ENCODE peak calls at places on chromosomes 6 and 20, in five cellular contexts. One of them, this sample, is unnamed.

GRCh38 chr6:52454556-52454955 is 34.4 kb downstream of the EFHC1 start:
- DNase-seq in PC-9: peak; percentile 27
- DNase-seq in pancreas: no peak
- DNase-seq in hepatocyte: no peak
- DNase-seq in psoas muscle: no peak
- DNase-seq in this sample: peak; percentile 39

GRCh38 chr6:44133003-44133931 is 5.9 kb downstream of the TMEM63B start:
- DNase-seq in PC-9: peak; percentile 61
- DNase-seq in pancreas: no peak
- DNase-seq in hepatocyte: peak; percentile 81
- DNase-seq in psoas muscle: peak; percentile 79
- DNase-seq in this sample: peak; percentile 52

GRCh38 chr6:70411948-70412796 is 1.1 kb upstream of the FAM135A start:
- DNase-seq in PC-9: no peak
- DNase-seq in pancreas: no peak
- DNase-seq in hepatocyte: no peak
- DNase-seq in psoas muscle: no peak
- DNase-seq in this sample: no peak

GRCh38 chr6:156582509-156582992 is 194.6 kb upstream of the ARID1B start:
- DNase-seq in PC-9: no peak
- DNase-seq in pancreas: no peak
- DNase-seq in hepatocyte: no peak
- DNase-seq in psoas muscle: no peak
- DNase-seq in this sample: no peak

GRCh38 chr20:60327971-60328660 is 369.9 kb downstream of the CDH26 start:
- DNase-seq in PC-9: no peak
- DNase-seq in pancreas: no peak
- DNase-seq in hepatocyte: no peak
- DNase-seq in psoas muscle: no peak
- DNase-seq in this sample: no peak

GRCh38 chr6:150799276-150799805 is 66.2 kb upstream of the MTHFD1L start:
- DNase-seq in PC-9: no peak
- DNase-seq in pancreas: no peak
- DNase-seq in hepatocyte: no peak
- DNase-seq in psoas muscle: no peak
- DNase-seq in this sample: no peak

GRCh38 chr6:47529734-47530133 is 52.1 kb downstream of the CD2AP start:
- DNase-seq in PC-9: no peak
- DNase-seq in pancreas: no peak
- DNase-seq in hepatocyte: no peak
- DNase-seq in psoas muscle: no peak
- DNase-seq in this sample: no peak

GRCh38 chr20:21513881-21514540 is at the start of gene NKX2-2:
- DNase-seq in PC-9: no peak
- DNase-seq in pancreas: no peak
- DNase-seq in hepatocyte: no peak
- DNase-seq in psoas muscle: peak; percentile 49
- DNase-seq in this sample: no peak

GRCh38 chr20:51797357-51798025 is 4.8 kb downstream of the SALL4 start:
- DNase-seq in PC-9: no peak
- DNase-seq in pancreas: no peak
- DNase-seq in hepatocyte: peak; percentile 25
- DNase-seq in psoas muscle: no peak
- DNase-seq in this sample: no peak

GRCh38 chr20:14142171-14142570 is 146.9 kb downstream of the MACROD2 start:
- DNase-seq in PC-9: peak; percentile 40
- DNase-seq in pancreas: peak; percentile 56
- DNase-seq in hepatocyte: peak; percentile 85
- DNase-seq in psoas muscle: no peak
- DNase-seq in this sample: peak; percentile 71

GRCh38 chr6:159935633-159936032 is 33.2 kb upstream of the IGF2R start:
- DNase-seq in PC-9: no peak
- DNase-seq in pancreas: no peak
- DNase-seq in hepatocyte: no peak
- DNase-seq in psoas muscle: no peak
- DNase-seq in this sample: peak; percentile 50

GRCh38 chr6:73076211-73076610 is 149.1 kb downstream of the KHDC1L start:
- DNase-seq in PC-9: no peak
- DNase-seq in pancreas: no peak
- DNase-seq in hepatocyte: no peak
- DNase-seq in psoas muscle: no peak
- DNase-seq in this sample: no peak

GRCh38 chr6:28224131-28225055 is 682 bp upstream of the ZSCAN9 start:
- DNase-seq in PC-9: no peak
- DNase-seq in pancreas: no peak
- DNase-seq in hepatocyte: no peak
- DNase-seq in psoas muscle: no peak
- DNase-seq in this sample: no peak

GRCh38 chr20:45300961-45301360 is 5.7 kb upstream of the RBPJL start:
- DNase-seq in PC-9: peak; percentile 30
- DNase-seq in pancreas: no peak
- DNase-seq in hepatocyte: no peak
- DNase-seq in psoas muscle: no peak
- DNase-seq in this sample: peak; percentile 28

GRCh38 chr6:139251377-139252017 is 40.3 kb downstream of the TXLNB start:
- DNase-seq in PC-9: no peak
- DNase-seq in pancreas: no peak
- DNase-seq in hepatocyte: no peak
- DNase-seq in psoas muscle: no peak
- DNase-seq in this sample: no peak

GRCh38 chr6:137451926-137452325 is 42.3 kb downstream of the OLIG3 start:
- DNase-seq in PC-9: no peak
- DNase-seq in pancreas: no peak
- DNase-seq in hepatocyte: no peak
- DNase-seq in psoas muscle: no peak
- DNase-seq in this sample: peak; percentile 7

GRCh38 chr6:73157870-73158269 is 67.4 kb downstream of the KHDC1L start:
- DNase-seq in PC-9: no peak
- DNase-seq in pancreas: no peak
- DNase-seq in hepatocyte: no peak
- DNase-seq in psoas muscle: no peak
- DNase-seq in this sample: no peak

GRCh38 chr6:11392778-11393507 is 144.6 kb upstream of the TMEM170B start:
- DNase-seq in PC-9: peak; percentile 75
- DNase-seq in pancreas: no peak
- DNase-seq in hepatocyte: peak; percentile 67
- DNase-seq in psoas muscle: no peak
- DNase-seq in this sample: peak; percentile 14

GRCh38 chr6:138509371-138509770 is 10.1 kb upstream of the NHSL1 start:
- DNase-seq in PC-9: peak; percentile 8
- DNase-seq in pancreas: peak; percentile 61
- DNase-seq in hepatocyte: peak; percentile 64
- DNase-seq in psoas muscle: no peak
- DNase-seq in this sample: peak; percentile 68

GRCh38 chr20:32483351-32484220 is 101.5 kb downstream of the NOL4L start:
- DNase-seq in PC-9: peak; percentile 86
- DNase-seq in pancreas: peak; percentile 86
- DNase-seq in hepatocyte: peak; percentile 96
- DNase-seq in psoas muscle: peak; percentile 71
- DNase-seq in this sample: peak; percentile 81

GRCh38 chr20:40513010-40513409 is 176.0 kb downstream of the MAFB start:
- DNase-seq in PC-9: no peak
- DNase-seq in pancreas: no peak
- DNase-seq in hepatocyte: no peak
- DNase-seq in psoas muscle: no peak
- DNase-seq in this sample: no peak

GRCh38 chr6:21767891-21768659 is 174.5 kb downstream of the SOX4 start:
- DNase-seq in PC-9: no peak
- DNase-seq in pancreas: no peak
- DNase-seq in hepatocyte: no peak
- DNase-seq in psoas muscle: no peak
- DNase-seq in this sample: peak; percentile 75

GRCh38 chr6:150584596-150584995 is 15.1 kb upstream of the PLEKHG1 start:
- DNase-seq in PC-9: no peak
- DNase-seq in pancreas: no peak
- DNase-seq in hepatocyte: no peak
- DNase-seq in psoas muscle: no peak
- DNase-seq in this sample: no peak

GRCh38 chr6:37209461-37210205 is 39.7 kb downstream of the PIM1 start:
- DNase-seq in PC-9: no peak
- DNase-seq in pancreas: no peak
- DNase-seq in hepatocyte: no peak
- DNase-seq in psoas muscle: no peak
- DNase-seq in this sample: no peak

GRCh38 chr6:44126320-44127149 is 717 bp downstream of the MRPL14 start:
- DNase-seq in PC-9: peak; percentile 50
- DNase-seq in pancreas: peak; percentile 55
- DNase-seq in hepatocyte: peak; percentile 77
- DNase-seq in psoas muscle: peak; percentile 82
- DNase-seq in this sample: peak; percentile 68

GRCh38 chr6:1663511-1663910 is 53.8 kb downstream of the FOXC1 start:
- DNase-seq in PC-9: no peak
- DNase-seq in pancreas: no peak
- DNase-seq in hepatocyte: no peak
- DNase-seq in psoas muscle: no peak
- DNase-seq in this sample: no peak

GRCh38 chr6:167105060-167105459 is 17.8 kb upstream of the CCR6 start:
- DNase-seq in PC-9: no peak
- DNase-seq in pancreas: no peak
- DNase-seq in hepatocyte: no peak
- DNase-seq in psoas muscle: no peak
- DNase-seq in this sample: no peak

GRCh38 chr6:30615958-30616810 is 859 bp downstream of the PPP1R10 start:
- DNase-seq in PC-9: no peak
- DNase-seq in pancreas: no peak
- DNase-seq in hepatocyte: peak; percentile 37
- DNase-seq in psoas muscle: no peak
- DNase-seq in this sample: peak; percentile 41

GRCh38 chr6:32847795-32848194 is 3.9 kb upstream of the PSMB8 start:
- DNase-seq in PC-9: no peak
- DNase-seq in pancreas: no peak
- DNase-seq in hepatocyte: no peak
- DNase-seq in psoas muscle: no peak
- DNase-seq in this sample: no peak

GRCh38 chr6:75842732-75843131 is 93.7 kb downstream of the MYO6 start:
- DNase-seq in PC-9: no peak
- DNase-seq in pancreas: no peak
- DNase-seq in hepatocyte: no peak
- DNase-seq in psoas muscle: no peak
- DNase-seq in this sample: peak; percentile 10

GRCh38 chr20:48453477-48454093 is 374.2 kb downstream of the PREX1 start:
- DNase-seq in PC-9: no peak
- DNase-seq in pancreas: no peak
- DNase-seq in hepatocyte: no peak
- DNase-seq in psoas muscle: no peak
- DNase-seq in this sample: no peak

GRCh38 chr6:37696841-37697735 is 595 bp downstream of the MDGA1 start:
- DNase-seq in PC-9: peak; percentile 23
- DNase-seq in pancreas: no peak
- DNase-seq in hepatocyte: peak; percentile 48
- DNase-seq in psoas muscle: no peak
- DNase-seq in this sample: peak; percentile 10

GRCh38 chr6:131222773-131223172 is 87.5 kb downstream of the AKAP7 start:
- DNase-seq in PC-9: no peak
- DNase-seq in pancreas: no peak
- DNase-seq in hepatocyte: no peak
- DNase-seq in psoas muscle: no peak
- DNase-seq in this sample: no peak
- H3K4me3 ChIP-seq in PC-9: no peak overlapping the region
- H3K4me3 ChIP-seq in pancreas: no peak overlapping the region
- H3K4me3 ChIP-seq in hepatocyte: no peak overlapping the region
- H3K4me3 ChIP-seq in psoas muscle: no peak overlapping the region
- H3K4me3 ChIP-seq in this sample: no peak overlapping the region

GRCh38 chr20:62363920-62364851 is 2.9 kb downstream of the LAMA5 start:
- DNase-seq in PC-9: peak; percentile 59
- DNase-seq in pancreas: peak; percentile 17
- DNase-seq in hepatocyte: peak; percentile 59
- DNase-seq in psoas muscle: peak; percentile 64
- DNase-seq in this sample: peak; percentile 68
- TF ChIP-seq CTCF in PC-9: no peak
- TF ChIP-seq CTCF in pancreas: no peak
- TF ChIP-seq CTCF in hepatocyte: no peak
- TF ChIP-seq CTCF in psoas muscle: no peak
- TF ChIP-seq CTCF in this sample: no peak

GRCh38 chr6:144664281-144664680 is 379.1 kb downstream of the UTRN start:
- DNase-seq in PC-9: no peak
- DNase-seq in pancreas: no peak
- DNase-seq in hepatocyte: no peak
- DNase-seq in psoas muscle: no peak
- DNase-seq in this sample: no peak
- H3K4me3 ChIP-seq in PC-9: no peak overlapping the region
- H3K4me3 ChIP-seq in pancreas: no peak overlapping the region
- H3K4me3 ChIP-seq in hepatocyte: no peak overlapping the region
- H3K4me3 ChIP-seq in psoas muscle: no peak overlapping the region
- H3K4me3 ChIP-seq in this sample: no peak overlapping the region

GRCh38 chr20:50704971-50705370 is 13.6 kb upstream of the RIPOR3 start:
- DNase-seq in PC-9: no peak
- DNase-seq in pancreas: no peak
- DNase-seq in hepatocyte: no peak
- DNase-seq in psoas muscle: no peak
- DNase-seq in this sample: peak; percentile 53
- TF ChIP-seq CTCF in PC-9: no peak
- TF ChIP-seq CTCF in pancreas: no peak
- TF ChIP-seq CTCF in hepatocyte: no peak
- TF ChIP-seq CTCF in psoas muscle: no peak
- TF ChIP-seq CTCF in this sample: no peak

DNA sequence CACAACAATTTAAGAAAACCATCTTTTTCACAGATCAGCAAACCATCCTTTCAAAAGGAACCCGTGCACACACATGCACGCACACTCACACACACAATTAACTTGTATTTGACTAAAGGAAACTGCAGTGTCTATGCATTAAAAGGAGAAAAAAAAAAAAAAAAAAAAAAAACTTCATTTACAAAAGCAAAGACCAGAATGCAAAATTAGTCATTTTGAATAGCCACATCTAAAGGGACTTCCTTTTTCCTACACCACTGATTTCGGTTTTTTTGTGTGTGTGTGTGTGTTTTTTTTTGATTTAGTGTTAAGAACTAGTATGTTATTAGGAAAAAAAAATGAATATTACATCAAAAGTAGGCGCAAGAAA is 6.3 kb downstream of the ZMYND8 start:
- DNase-seq in PC-9: no peak
- DNase-seq in pancreas: no peak
- DNase-seq in hepatocyte: no peak
- DNase-seq in psoas muscle: no peak
- DNase-seq in this sample: no peak
- H3K4me3 ChIP-seq in PC-9: no peak overlapping the region
- H3K4me3 ChIP-seq in pancreas: no peak overlapping the region
- H3K4me3 ChIP-seq in hepatocyte: no peak overlapping the region
- H3K4me3 ChIP-seq in psoas muscle: peak overlapping the region; percentile 61
- H3K4me3 ChIP-seq in this sample: peak overlapping the region; percentile 63

DNA sequence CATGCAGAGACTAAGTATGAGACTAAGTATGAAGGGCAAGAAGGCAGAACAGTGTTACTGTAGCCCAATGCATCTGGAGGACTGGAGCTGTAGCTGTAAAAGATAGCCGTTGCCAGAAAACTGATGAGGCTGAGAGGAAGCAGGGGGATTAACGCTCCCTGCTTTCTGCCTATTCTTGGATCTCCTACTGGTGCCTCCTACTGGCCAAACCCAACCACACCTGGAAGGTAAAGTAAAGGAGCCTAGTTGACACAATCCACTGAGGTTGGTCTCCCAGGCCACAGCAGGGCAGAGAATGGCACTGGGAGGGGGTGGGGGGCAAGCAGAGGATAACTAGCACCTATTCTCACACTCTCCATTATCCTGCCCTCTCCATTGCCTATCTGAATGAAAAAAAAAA is 105.0 kb upstream of the MRPS10 start:
- DNase-seq in PC-9: no peak
- DNase-seq in pancreas: no peak
- DNase-seq in hepatocyte: no peak
- DNase-seq in psoas muscle: no peak
- DNase-seq in this sample: no peak
- TF ChIP-seq CTCF in PC-9: no peak
- TF ChIP-seq CTCF in pancreas: no peak
- TF ChIP-seq CTCF in hepatocyte: no peak
- TF ChIP-seq CTCF in psoas muscle: no peak
- TF ChIP-seq CTCF in this sample: no peak

GRCh38 chr6:112195166-112195565 is 59.2 kb downstream of the LAMA4 start:
- DNase-seq in PC-9: no peak
- DNase-seq in pancreas: no peak
- DNase-seq in hepatocyte: no peak
- DNase-seq in psoas muscle: no peak
- DNase-seq in this sample: no peak
- H3K4me3 ChIP-seq in PC-9: no peak overlapping the region
- H3K4me3 ChIP-seq in pancreas: no peak overlapping the region
- H3K4me3 ChIP-seq in hepatocyte: no peak overlapping the region
- H3K4me3 ChIP-seq in psoas muscle: no peak overlapping the region
- H3K4me3 ChIP-seq in this sample: no peak overlapping the region

This sample was measured in fibroblast of pulmonary artery.